ENCODE peak calls at places on chromosome 9, in ten cellular contexts. V is neural progenitor cell, I is A549, R is AG04449, O is transverse colon, U is endothelial cell, Y is AG09319, N is HL-60, E is epithelial cell of esophagus, Z is HepG2. S is an unnamed sample.

GRCh38 chr9:126791406-126792230 is 13.2 kb upstream of the ZBTB43 start:
- DNase-seq in V (no peak), I (peak), R (peak), O (no peak), U (no peak), Y (peak), N (no peak), E (peak), Z (peak), S (no peak)

GRCh38 chr9:136707849-136708517 is 4.4 kb upstream of the DIPK1B start:
- DNase-seq in V (no peak), I (no peak), R (no peak), O (no peak), U (no peak), Y (no peak), N (no peak), E (no peak), Z (no peak), S (no peak)

GRCh38 chr9:4225291-4226119 is 74.4 kb downstream of the GLIS3 start:
- DNase-seq in V (no peak), I (peak), R (peak), O (no peak), U (no peak), Y (no peak), N (no peak), E (peak), Z (no peak), S (no peak)

GRCh38 chr9:86639899-86640379 is 285.7 kb upstream of the TUT7 start:
- DNase-seq in V (no peak), I (no peak), R (no peak), O (peak), U (peak), Y (no peak), N (no peak), E (no peak), Z (no peak), S (peak)

GRCh38 chr9:37963936-37964739 is 60.2 kb upstream of the SLC25A51 start:
- DNase-seq in V (no peak), I (peak), R (peak), O (peak), U (no peak), Y (peak), N (no peak), E (peak), Z (peak), S (peak)

GRCh38 chr9:125747765-125748510 is 765 bp downstream of the PBX3 start:
- DNase-seq in V (peak), I (peak), R (no peak), O (peak), U (peak), Y (no peak), N (peak), E (peak), Z (no peak), S (peak)

GRCh38 chr9:306907-307306 is 92.2 kb downstream of the DOCK8 start:
- DNase-seq in V (peak), I (peak), R (no peak), O (peak), U (peak), Y (no peak), N (no peak), E (peak), Z (peak), S (no peak)

GRCh38 chr9:134350416-134350994 is 24.2 kb downstream of the RXRA start:
- DNase-seq in V (no peak), I (no peak), R (no peak), O (no peak), U (no peak), Y (no peak), N (no peak), E (no peak), Z (no peak), S (no peak)

GRCh38 chr9:125387861-125388524 is 126.4 kb downstream of the GAPVD1 start:
- DNase-seq in V (no peak), I (no peak), R (no peak), O (no peak), U (no peak), Y (no peak), N (no peak), E (peak), Z (no peak), S (no peak)

GRCh38 chr9:118148990-118149389 is 444.8 kb downstream of the TLR4 start:
- DNase-seq in V (no peak), I (no peak), R (no peak), O (no peak), U (no peak), Y (no peak), N (no peak), E (no peak), Z (no peak), S (no peak)

GRCh38 chr9:109203761-109204360 is 36.8 kb upstream of the FRRS1L start:
- DNase-seq in V (no peak), I (no peak), R (no peak), O (no peak), U (no peak), Y (no peak), N (no peak), E (no peak), Z (no peak), S (no peak)

GRCh38 chr9:109199676-109200075 is 32.6 kb upstream of the FRRS1L start:
- DNase-seq in V (no peak), I (no peak), R (no peak), O (no peak), U (no peak), Y (no peak), N (no peak), E (no peak), Z (no peak), S (no peak)

GRCh38 chr9:109194157-109194556 is 27.1 kb upstream of the FRRS1L start:
- DNase-seq in V (no peak), I (no peak), R (no peak), O (no peak), U (no peak), Y (peak), N (no peak), E (no peak), Z (no peak), S (no peak)

GRCh38 chr9:109198736-109199384 is 31.8 kb upstream of the FRRS1L start:
- DNase-seq in V (peak), I (peak), R (no peak), O (no peak), U (no peak), Y (no peak), N (no peak), E (no peak), Z (no peak), S (no peak)
- TF ChIP-seq CTCF in V (peak), I (peak), R (no peak), O (no peak), U (no peak), Y (no peak), N (no peak), E (peak), Z (peak), S (no peak)

GRCh38 chr9:114742947-114743346 is 61.0 kb upstream of the TEX48 start:
- DNase-seq in V (no peak), I (peak), R (no peak), O (no peak), U (no peak), Y (no peak), N (no peak), E (peak), Z (no peak), S (no peak)
- TF ChIP-seq CTCF in V (no peak), I (no peak), R (no peak), O (no peak), U (no peak), Y (no peak), N (no peak), E (no peak), Z (no peak), S (no peak)

DNA sequence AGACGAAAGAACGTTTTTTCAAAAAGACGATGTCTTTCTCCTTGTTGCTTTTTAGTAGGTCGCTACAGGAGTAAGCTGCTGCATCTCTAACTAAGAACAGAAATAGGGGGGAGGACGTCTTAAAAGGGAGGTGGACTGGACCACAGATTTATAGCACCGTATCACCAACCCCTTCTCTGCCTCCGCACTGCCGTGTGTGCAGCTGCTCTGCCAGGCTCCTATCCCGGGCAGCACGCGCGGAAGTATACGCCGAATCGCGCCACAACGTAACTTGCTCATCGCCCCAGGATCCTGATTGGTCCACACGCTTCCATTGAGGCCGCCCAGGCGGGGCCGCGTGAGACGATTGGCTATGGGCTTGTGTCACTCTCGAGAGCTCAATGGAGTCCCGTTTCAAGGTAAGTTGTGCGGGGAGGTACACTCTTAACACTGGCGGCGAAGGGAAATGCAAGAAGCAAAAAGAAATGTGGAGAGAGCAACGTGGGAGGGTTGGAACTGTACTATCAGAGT is at the start of gene ELAVL2:
- DNase-seq in V (peak), I (peak), R (peak), O (peak), U (peak), Y (peak), N (no peak), E (peak), Z (no peak), S (peak)
- TF ChIP-seq CTCF in V (no peak), I (no peak), R (no peak), O (no peak), U (no peak), Y (no peak), N (no peak), E (peak), Z (no peak), S (peak)

DNA sequence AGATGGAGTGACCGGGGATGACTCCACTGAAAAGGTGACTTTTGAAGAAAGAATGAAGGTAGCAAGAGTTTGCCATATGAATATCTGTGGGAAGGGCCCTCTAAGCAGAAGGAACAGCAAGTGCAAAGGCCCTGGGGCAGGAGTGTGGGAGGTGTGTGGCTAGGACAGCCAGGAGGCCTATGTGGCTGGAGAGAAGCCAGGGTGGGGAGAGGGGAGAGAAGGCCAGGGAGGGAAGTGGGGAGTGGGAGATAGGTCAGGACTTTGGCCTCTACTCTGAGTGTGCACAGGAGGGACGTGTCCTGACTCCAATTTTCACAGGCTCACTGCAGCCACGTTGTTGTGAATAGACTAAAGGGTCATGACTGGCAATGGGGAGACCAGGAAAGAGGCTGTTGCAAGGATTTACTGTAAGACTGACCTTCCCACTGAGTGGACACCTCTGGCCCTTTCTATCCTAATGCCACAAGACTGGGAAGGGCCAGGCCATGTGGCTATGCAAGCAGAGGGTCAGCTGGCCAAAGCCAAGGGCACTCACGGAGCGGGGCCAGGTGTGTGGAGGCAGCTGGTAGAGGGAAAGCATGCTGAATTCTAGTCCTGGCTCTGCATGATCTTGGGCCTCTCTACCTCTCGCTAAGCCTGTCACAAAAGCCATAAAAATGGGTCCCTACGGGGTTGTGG is 172.4 kb downstream of the PAX5 start:
- DNase-seq in V (no peak), I (no peak), R (no peak), O (no peak), U (no peak), Y (no peak), N (no peak), E (no peak), Z (no peak), S (no peak)
- TF ChIP-seq CTCF in V (no peak), I (no peak), R (no peak), O (no peak), U (no peak), Y (no peak), N (no peak), E (no peak), Z (no peak), S (no peak)

GRCh38 chr9:90890146-90890545 is 88.5 kb downstream of the SYK start:
- DNase-seq in V (peak), I (no peak), R (no peak), O (no peak), U (peak), Y (no peak), N (no peak), E (no peak), Z (peak), S (no peak)
- TF ChIP-seq CTCF in V (peak), I (no peak), R (peak), O (no peak), U (peak), Y (no peak), N (no peak), E (no peak), Z (peak), S (peak)